ENCODE peak calls at places on chromosomes 7 and 10, in four cellular contexts. One of them, this sample, is unnamed.

GRCh38 chr10:86953747-86954680 is 3.4 kb downstream of the MMRN2 start:
- DNase-seq in T-helper 2 cell: no peak
- DNase-seq in activated naive CD8-positive, alpha-beta T cell treated with anti-CD3 and anti-CD28 coated beads for 36 hours: no peak
- DNase-seq in B cell: no peak
- DNase-seq in this sample: no peak

GRCh38 chr7:31488562-31489203 is 25.2 kb upstream of the ITPRID1 start:
- DNase-seq in T-helper 2 cell: no peak
- DNase-seq in activated naive CD8-positive, alpha-beta T cell treated with anti-CD3 and anti-CD28 coated beads for 36 hours: peak; percentile 43
- DNase-seq in B cell: no peak
- DNase-seq in this sample: peak; percentile 79

GRCh38 chr7:134865001-134865845 is 85.8 kb downstream of the CALD1 start:
- DNase-seq in T-helper 2 cell: peak; percentile 3
- DNase-seq in activated naive CD8-positive, alpha-beta T cell treated with anti-CD3 and anti-CD28 coated beads for 36 hours: peak; percentile 45
- DNase-seq in B cell: no peak
- DNase-seq in this sample: no peak

GRCh38 chr10:119687192-119688032 is 36.2 kb downstream of the BAG3 start:
- DNase-seq in T-helper 2 cell: no peak
- DNase-seq in activated naive CD8-positive, alpha-beta T cell treated with anti-CD3 and anti-CD28 coated beads for 36 hours: no peak
- DNase-seq in B cell: no peak
- DNase-seq in this sample: no peak

GRCh38 chr10:86583983-86584382 is 62.4 kb upstream of the WAPL start:
- DNase-seq in T-helper 2 cell: no peak
- DNase-seq in activated naive CD8-positive, alpha-beta T cell treated with anti-CD3 and anti-CD28 coated beads for 36 hours: peak; percentile 14
- DNase-seq in B cell: no peak
- DNase-seq in this sample: no peak

GRCh38 chr7:135537905-135538304 is 19.8 kb upstream of the NUP205 start:
- DNase-seq in T-helper 2 cell: no peak
- DNase-seq in activated naive CD8-positive, alpha-beta T cell treated with anti-CD3 and anti-CD28 coated beads for 36 hours: no peak
- DNase-seq in B cell: no peak
- DNase-seq in this sample: no peak

GRCh38 chr10:45532501-45532900 is 140.1 kb downstream of the ZFAND4 start:
- DNase-seq in T-helper 2 cell: no peak
- DNase-seq in activated naive CD8-positive, alpha-beta T cell treated with anti-CD3 and anti-CD28 coated beads for 36 hours: no peak
- DNase-seq in B cell: no peak
- DNase-seq in this sample: no peak

GRCh38 chr7:149415391-149416068 is 45.3 kb downstream of the ZNF777 start:
- DNase-seq in T-helper 2 cell: no peak
- DNase-seq in activated naive CD8-positive, alpha-beta T cell treated with anti-CD3 and anti-CD28 coated beads for 36 hours: no peak
- DNase-seq in B cell: no peak
- DNase-seq in this sample: no peak

GRCh38 chr10:50937230-50937907 is 51.9 kb upstream of the A1CF start:
- DNase-seq in T-helper 2 cell: no peak
- DNase-seq in activated naive CD8-positive, alpha-beta T cell treated with anti-CD3 and anti-CD28 coated beads for 36 hours: no peak
- DNase-seq in B cell: no peak
- DNase-seq in this sample: peak; percentile 13

GRCh38 chr7:151051108-151051507 is 2.8 kb downstream of the ASIC3 start:
- DNase-seq in T-helper 2 cell: peak; percentile 44
- DNase-seq in activated naive CD8-positive, alpha-beta T cell treated with anti-CD3 and anti-CD28 coated beads for 36 hours: peak; percentile 74
- DNase-seq in B cell: no peak
- DNase-seq in this sample: no peak

GRCh38 chr10:22451346-22451745 is 106.0 kb downstream of the SPAG6 start:
- DNase-seq in T-helper 2 cell: no peak
- DNase-seq in activated naive CD8-positive, alpha-beta T cell treated with anti-CD3 and anti-CD28 coated beads for 36 hours: no peak
- DNase-seq in B cell: no peak
- DNase-seq in this sample: no peak

GRCh38 chr10:63922714-63923317 is 401.6 kb downstream of the REEP3 start:
- DNase-seq in T-helper 2 cell: no peak
- DNase-seq in activated naive CD8-positive, alpha-beta T cell treated with anti-CD3 and anti-CD28 coated beads for 36 hours: no peak
- DNase-seq in B cell: no peak
- DNase-seq in this sample: peak; percentile 18

GRCh38 chr10:124032982-124033886 is 60.2 kb downstream of the CHST15 start:
- DNase-seq in T-helper 2 cell: no peak
- DNase-seq in activated naive CD8-positive, alpha-beta T cell treated with anti-CD3 and anti-CD28 coated beads for 36 hours: no peak
- DNase-seq in B cell: no peak
- DNase-seq in this sample: no peak

GRCh38 chr7:140237390-140237789 is 60.6 kb upstream of the KDM7A start:
- DNase-seq in T-helper 2 cell: no peak
- DNase-seq in activated naive CD8-positive, alpha-beta T cell treated with anti-CD3 and anti-CD28 coated beads for 36 hours: no peak
- DNase-seq in B cell: no peak
- DNase-seq in this sample: no peak

GRCh38 chr7:158111906-158112570 is 475.6 kb downstream of the PTPRN2 start:
- DNase-seq in T-helper 2 cell: no peak
- DNase-seq in activated naive CD8-positive, alpha-beta T cell treated with anti-CD3 and anti-CD28 coated beads for 36 hours: no peak
- DNase-seq in B cell: no peak
- DNase-seq in this sample: no peak

GRCh38 chr10:126500866-126501265 is 112.6 kb upstream of the ADAM12 start:
- DNase-seq in T-helper 2 cell: no peak
- DNase-seq in activated naive CD8-positive, alpha-beta T cell treated with anti-CD3 and anti-CD28 coated beads for 36 hours: no peak
- DNase-seq in B cell: no peak
- DNase-seq in this sample: no peak

GRCh38 chr7:18509491-18509890 is 13.9 kb downstream of the HDAC9 start:
- DNase-seq in T-helper 2 cell: no peak
- DNase-seq in activated naive CD8-positive, alpha-beta T cell treated with anti-CD3 and anti-CD28 coated beads for 36 hours: no peak
- DNase-seq in B cell: no peak
- DNase-seq in this sample: no peak

GRCh38 chr10:103417601-103418000 is 21.2 kb downstream of the PDCD11 start:
- DNase-seq in T-helper 2 cell: no peak
- DNase-seq in activated naive CD8-positive, alpha-beta T cell treated with anti-CD3 and anti-CD28 coated beads for 36 hours: no peak
- DNase-seq in B cell: no peak
- DNase-seq in this sample: no peak

GRCh38 chr10:120514035-120514620 is 57.1 kb downstream of the PLPP4 start:
- DNase-seq in T-helper 2 cell: no peak
- DNase-seq in activated naive CD8-positive, alpha-beta T cell treated with anti-CD3 and anti-CD28 coated beads for 36 hours: no peak
- DNase-seq in B cell: no peak
- DNase-seq in this sample: peak; percentile 12

GRCh38 chr10:96365571-96365970 is 6.8 kb upstream of the OPALIN start:
- DNase-seq in T-helper 2 cell: no peak
- DNase-seq in activated naive CD8-positive, alpha-beta T cell treated with anti-CD3 and anti-CD28 coated beads for 36 hours: no peak
- DNase-seq in B cell: no peak
- DNase-seq in this sample: no peak

GRCh38 chr10:91479583-91479982 is 69.4 kb downstream of the HECTD2 start:
- DNase-seq in T-helper 2 cell: no peak
- DNase-seq in activated naive CD8-positive, alpha-beta T cell treated with anti-CD3 and anti-CD28 coated beads for 36 hours: no peak
- DNase-seq in B cell: no peak
- DNase-seq in this sample: no peak

GRCh38 chr10:17861760-17862159 is 52.6 kb downstream of the MRC1 start:
- DNase-seq in T-helper 2 cell: no peak
- DNase-seq in activated naive CD8-positive, alpha-beta T cell treated with anti-CD3 and anti-CD28 coated beads for 36 hours: no peak
- DNase-seq in B cell: no peak
- DNase-seq in this sample: no peak

GRCh38 chr10:119286983-119287612 is 79.7 kb downstream of the GRK5 start:
- DNase-seq in T-helper 2 cell: no peak
- DNase-seq in activated naive CD8-positive, alpha-beta T cell treated with anti-CD3 and anti-CD28 coated beads for 36 hours: no peak
- DNase-seq in B cell: no peak
- DNase-seq in this sample: no peak

GRCh38 chr7:132485600-132486594 is 90.4 kb downstream of the PLXNA4 start:
- DNase-seq in T-helper 2 cell: peak; percentile 85
- DNase-seq in activated naive CD8-positive, alpha-beta T cell treated with anti-CD3 and anti-CD28 coated beads for 36 hours: peak; percentile 42
- DNase-seq in B cell: no peak
- DNase-seq in this sample: no peak

This sample was measured in Calu3.